ENCODE peak calls at places on chromosomes 2 and 18, in four cellular contexts. N is upper lobe of right lung, Y is pancreas, G is Peyer's patch. J is an unnamed sample.

GRCh38 chr2:181281206-181281832 is 175.9 kb upstream of the ITGA4 start:
- DNase-seq in N (no peak), Y (no peak), G (no peak), J (no peak)

GRCh38 chr2:222024934-222025890 is 273.6 kb downstream of the PAX3 start:
- DNase-seq in N (no peak), Y (no peak), G (no peak), J (peak; percentile 37)

GRCh38 chr18:78625895-78626294 is 353.7 kb upstream of the SALL3 start:
- DNase-seq in N (no peak), Y (no peak), G (no peak), J (no peak)

GRCh38 chr2:203330434-203330833 is 2.2 kb downstream of the ABI2 start:
- DNase-seq in N (no peak), Y (no peak), G (no peak), J (no peak)

GRCh38 chr2:242054406-242054805 is 184.9 kb downstream of the RTP5 start:
- DNase-seq in N (peak; percentile 26), Y (no peak), G (no peak), J (no peak)

GRCh38 chr2:41496908-41497307 is 550.9 kb upstream of the PKDCC start:
- DNase-seq in N (no peak), Y (no peak), G (no peak), J (no peak)

GRCh38 chr2:224151161-224151560 is 112.1 kb upstream of the SERPINE2 start:
- DNase-seq in N (no peak), Y (no peak), G (no peak), J (no peak)

GRCh38 chr2:8692783-8693768 is 11.2 kb downstream of the ID2 start:
- DNase-seq in N (no peak), Y (no peak), G (no peak), J (peak; percentile 88)

GRCh38 chr2:71668326-71669057 is 215.1 kb downstream of the DYSF start:
- DNase-seq in N (peak; percentile 50), Y (peak; percentile 31), G (no peak), J (peak; percentile 65)

GRCh38 chr18:43129946-43130523 is 14.6 kb upstream of the RIT2 start:
- DNase-seq in N (no peak), Y (no peak), G (no peak), J (no peak)

GRCh38 chr2:131040661-131041401 is 52.4 kb downstream of the FAM168B start:
- DNase-seq in N (no peak), Y (peak; percentile 85), G (no peak), J (peak; percentile 79)

DNA sequence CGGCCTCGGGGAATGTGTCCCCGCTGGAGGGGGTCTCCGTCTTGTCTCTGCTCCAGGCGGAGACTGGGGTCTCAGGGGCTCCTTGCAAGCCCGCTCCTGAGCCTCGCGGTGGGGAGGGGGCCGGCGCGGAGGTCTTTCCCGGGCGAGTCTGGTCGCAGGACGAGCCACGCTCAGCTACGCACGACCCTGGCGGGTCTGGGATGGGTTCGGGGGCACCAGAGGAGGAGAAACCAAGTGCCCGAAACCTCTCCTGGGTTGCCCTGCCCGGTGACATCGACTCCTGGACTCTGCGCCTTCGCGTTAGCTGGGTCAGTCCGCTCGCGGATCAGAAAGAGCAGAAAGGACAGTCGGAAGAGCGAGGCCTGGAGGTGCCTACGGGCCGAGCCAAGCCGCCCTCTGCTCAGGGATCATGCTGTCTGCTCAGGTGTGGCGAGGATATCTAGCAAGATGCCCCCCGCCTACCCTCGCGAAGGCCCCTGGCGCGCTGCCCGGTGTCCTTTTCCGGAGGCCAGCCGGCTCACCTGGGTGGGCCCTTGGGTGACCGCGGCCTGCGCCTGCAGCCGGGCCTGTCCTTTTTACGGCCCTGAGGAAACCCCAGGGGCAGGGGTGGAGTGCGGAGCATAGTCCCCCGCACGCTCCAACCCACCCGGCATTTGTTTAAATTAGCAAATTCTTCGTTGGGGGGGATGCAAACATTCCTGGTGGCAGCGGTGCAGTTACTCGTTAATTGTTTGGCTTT is 58.7 kb downstream of the SNORC start:
- DNase-seq in N (no peak), Y (peak; percentile 62), G (no peak), J (peak; percentile 79)
- H3K4me3 ChIP-seq in N (no peak overlapping the region), Y (peak overlapping the region; percentile 37), G (no peak overlapping the region), J (peak overlapping the region; percentile 56)

GRCh38 chr18:8625693-8626092 is 16.5 kb downstream of the RAB12 start:
- DNase-seq in N (no peak), Y (no peak), G (no peak), J (no peak)
- H3K36me3 ChIP-seq in N (peaks cover 26% of the 10 kb centered on the region), Y (no peaks in the 10 kb centered on the region), G (no peaks in the 10 kb centered on the region), J (peaks cover 3% of the 10 kb centered on the region)

GRCh38 chr2:170974304-170974993 is 45.4 kb downstream of the GORASP2 start:
- DNase-seq in N (no peak), Y (no peak), G (no peak), J (peak; percentile 72)
- H3K4me3 ChIP-seq in N (peak overlapping the region; percentile 81), Y (peak overlapping the region; percentile 72), G (peak overlapping the region; percentile 54), J (no peak overlapping the region)

DNA sequence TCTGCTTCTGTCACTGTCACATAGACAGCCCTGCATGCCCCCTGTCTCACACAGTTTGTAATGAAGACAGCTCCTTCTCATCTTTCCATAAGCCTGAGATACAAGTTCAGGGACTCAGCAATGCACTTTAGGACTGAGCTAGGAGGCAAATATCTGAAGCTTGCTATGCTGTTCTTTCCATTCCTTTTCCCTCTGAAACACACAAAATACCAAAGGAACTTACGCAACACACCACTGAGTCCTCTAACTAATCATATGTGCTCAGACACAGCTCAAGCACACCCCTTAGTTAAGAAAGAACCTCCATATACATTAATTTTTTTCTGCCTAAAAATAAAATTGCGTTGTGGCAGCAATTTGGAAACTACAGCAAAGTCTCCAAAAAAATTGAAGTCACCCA is 17.9 kb downstream of the SERPINB8 start:
- DNase-seq in N (no peak), Y (no peak), G (no peak), J (no peak)
- H3K36me3 ChIP-seq in N (peaks cover 52% of the 10 kb centered on the region), Y (no peaks in the 10 kb centered on the region), G (no peaks in the 10 kb centered on the region), J (no peaks in the 10 kb centered on the region)

GRCh38 chr2:126754240-126755004 is 98.5 kb downstream of the GYPC start:
- DNase-seq in N (no peak), Y (no peak), G (no peak), J (no peak)
- H3K4me3 ChIP-seq in N (no peak overlapping the region), Y (no peak overlapping the region), G (no peak overlapping the region), J (no peak overlapping the region)

GRCh38 chr2:140307532-140307931 is 1527.3 kb upstream of the NXPH2 start:
- DNase-seq in N (no peak), Y (no peak), G (no peak), J (no peak)
- H3K36me3 ChIP-seq in N (no peaks in the 10 kb centered on the region), Y (no peaks in the 10 kb centered on the region), G (no peaks in the 10 kb centered on the region), J (no peaks in the 10 kb centered on the region)